ENCODE peak calls at places on chromosomes 7 and 10, in four cellular contexts. E is neural crest cell, D is dorsolateral prefrontal cortex, S is HS-5. J is an unnamed sample.

GRCh38 chr7:92875719-92876118 is 39.3 kb upstream of the CDK6 start:
- DNase-seq in E (no peak), D (no peak), S (no peak), J (no peak)

GRCh38 chr7:94561841-94562514 is 52.4 kb downstream of the CASD1 start:
- DNase-seq in E (no peak), D (no peak), S (peak), J (no peak)

GRCh38 chr7:77833136-77833535 is 34.6 kb downstream of the PHTF2 start:
- DNase-seq in E (no peak), D (no peak), S (no peak), J (no peak)

GRCh38 chr7:479948-480499 is 39.6 kb downstream of the PDGFA start:
- DNase-seq in E (no peak), D (peak), S (no peak), J (no peak)

GRCh38 chr10:48450233-48450810 is 143.8 kb downstream of the MAPK8 start:
- DNase-seq in E (no peak), D (no peak), S (no peak), J (no peak)

GRCh38 chr7:103929808-103930415 is 59.5 kb downstream of the RELN start:
- DNase-seq in E (no peak), D (no peak), S (no peak), J (no peak)

GRCh38 chr7:37438879-37439278 is 9.8 kb downstream of the ELMO1 start:
- DNase-seq in E (no peak), D (no peak), S (no peak), J (no peak)

GRCh38 chr10:132363921-132364593 is 32.1 kb downstream of the LRRC27 start:
- DNase-seq in E (no peak), D (no peak), S (no peak), J (peak)

GRCh38 chr10:124039432-124040086 is 53.8 kb downstream of the CHST15 start:
- DNase-seq in E (no peak), D (no peak), S (no peak), J (no peak)

GRCh38 chr7:73831656-73832579 is 1.1 kb downstream of the CLDN4 start:
- DNase-seq in E (no peak), D (no peak), S (no peak), J (no peak)

GRCh38 chr7:139075871-139076686 is 33.4 kb downstream of the ZC3HAV1 start:
- DNase-seq in E (no peak), D (no peak), S (no peak), J (no peak)

J was measured in caudate nucleus.